ENCODE peak calls at places on chromosomes 3 and 15, in ten cellular contexts. N, Q, Z, T, D, E, G, L, M and C are unnamed samples.

GRCh38 chr15:61527836-61528589 is 298.9 kb upstream of the RORA start:
- DNase-seq in Z (no peak), G (no peak), M (no peak), Q (no peak), E (no peak), D (no peak), N (no peak), L (no peak), T (no peak), C (no peak)

GRCh38 chr3:129245141-129245540 is 4.3 kb upstream of the COPG1 start:
- DNase-seq in E (no peak), Z (no peak), Q (no peak), D (no peak), L (no peak), G (no peak), M (no peak), N (no peak), T (no peak), C (no peak)

GRCh38 chr3:73805435-73805834 is 180.7 kb upstream of the PDZRN3 start:
- DNase-seq in D (no peak), T (peak; percentile 25), N (peak; percentile 86), Q (no peak), G (no peak), E (no peak), M (no peak), Z (no peak), L (peak; percentile 54), C (no peak)

GRCh38 chr3:48215019-48215418 is 8.3 kb upstream of the CAMP start:
- DNase-seq in T (no peak), G (no peak), E (no peak), L (no peak), Z (no peak), D (no peak), Q (peak; percentile 66), N (no peak), M (no peak), C (no peak)

GRCh38 chr15:99953886-99954285 is 220.6 kb upstream of the LYSMD4 start:
- DNase-seq in L (no peak), G (no peak), M (no peak), E (no peak), Q (no peak), T (no peak), D (no peak), Z (no peak), N (peak; percentile 40), C (no peak)

GRCh38 chr3:35639251-35640185 is at the start of gene ARPP21:
- DNase-seq in E (peak; percentile 19), D (no peak), M (peak; percentile 41), T (no peak), L (peak; percentile 6), N (no peak), Z (no peak), G (no peak), Q (peak; percentile 63), C (no peak)

GRCh38 chr3:165885558-165886270 is 48.5 kb upstream of the BCHE start:
- DNase-seq in Z (no peak), E (no peak), G (no peak), L (no peak), Q (no peak), D (no peak), T (no peak), M (no peak), N (no peak), C (no peak)

GRCh38 chr15:24223739-24224138 is 451.8 kb upstream of the NPAP1 start:
- DNase-seq in Q (no peak), T (no peak), D (no peak), L (no peak), N (no peak), G (no peak), E (no peak), M (no peak), Z (no peak), C (no peak)

GRCh38 chr15:96068897-96069296 is 261.6 kb upstream of the NR2F2 start:
- DNase-seq in Z (no peak), M (no peak), D (no peak), N (no peak), T (no peak), Q (no peak), E (no peak), G (no peak), L (no peak), C (no peak)

GRCh38 chr15:31383150-31383549 is 56.5 kb downstream of the KLF13 start:
- DNase-seq in G (no peak), Q (no peak), M (no peak), N (no peak), E (no peak), T (no peak), Z (no peak), L (no peak), D (no peak), C (no peak)

GRCh38 chr3:76998555-76998954 is 41.3 kb upstream of the ROBO2 start:
- DNase-seq in E (no peak), M (no peak), D (no peak), T (no peak), Q (no peak), L (no peak), G (no peak), Z (no peak), N (no peak), C (no peak)

GRCh38 chr3:156576887-156577427 is 22.0 kb upstream of the SSR3 start:
- DNase-seq in M (no peak), T (no peak), L (no peak), Z (no peak), E (no peak), Q (no peak), D (no peak), G (no peak), N (no peak), C (no peak)

GRCh38 chr3:33645060-33645841 is 72.8 kb downstream of the CLASP2 start:
- DNase-seq in Q (no peak), L (no peak), N (no peak), T (no peak), M (no peak), E (no peak), G (peak; percentile 16), D (no peak), Z (peak; percentile 6), C (no peak)

GRCh38 chr3:82494977-82495489 is 733.6 kb upstream of the GBE1 start:
- DNase-seq in Z (no peak), L (no peak), T (no peak), D (no peak), Q (no peak), M (no peak), G (no peak), N (no peak), E (no peak), C (no peak)

GRCh38 chr3:40877651-40878463 is 321.4 kb upstream of the CTNNB1 start:
- DNase-seq in E (no peak), M (no peak), Z (no peak), L (peak; percentile 77), Q (peak; percentile 72), N (peak; percentile 96), T (peak; percentile 66), G (no peak), D (no peak), C (no peak)

GRCh38 chr15:76936671-76937070 is 5.1 kb downstream of the RCN2 start:
- DNase-seq in D (no peak), Z (no peak), G (no peak), M (no peak), L (no peak), Q (no peak), N (no peak), E (no peak), T (no peak), C (no peak)

GRCh38 chr3:79767953-79768282 is at the start of gene ROBO1:
- DNase-seq in T (no peak), N (no peak), L (no peak), G (no peak), E (no peak), Q (no peak), Z (no peak), D (no peak), M (no peak), C (no peak)

GRCh38 chr3:42264399-42265058 is 1.5 kb downstream of the CCK start:
- DNase-seq in D (no peak), M (no peak), N (peak; percentile 63), E (no peak), Q (peak; percentile 74), T (no peak), L (no peak), G (no peak), Z (peak; percentile 16), C (no peak)

GRCh38 chr3:46406786-46407611 is at the start of the genes CCR5AS and CCRL2:
- DNase-seq in M (peak; percentile 25), E (no peak), Z (peak; percentile 69), Q (peak; percentile 80), L (peak; percentile 81), G (peak; percentile 38), D (peak; percentile 25), T (no peak), N (no peak), C (no peak)

GRCh38 chr3:81891496-81891895 is 130.1 kb upstream of the GBE1 start:
- DNase-seq in D (no peak), Z (no peak), M (no peak), T (no peak), Q (no peak), N (no peak), L (no peak), E (no peak), G (no peak), C (no peak)

GRCh38 chr15:37370938-37371337 is 270.6 kb upstream of the MEIS2 start:
- DNase-seq in M (no peak), T (no peak), L (no peak), N (no peak), Q (no peak), D (no peak), E (no peak), G (no peak), Z (no peak), C (no peak)

GRCh38 chr15:69160976-69161877 is 792 bp downstream of the GLCE start:
- DNase-seq in T (no peak), E (peak; percentile 37), Q (peak; percentile 71), L (peak; percentile 43), N (no peak), Z (peak; percentile 16), D (peak; percentile 32), G (peak; percentile 35), M (peak; percentile 37), C (no peak)
- TF ChIP-seq CTCF in T (peak; percentile 8), E (peak; percentile 41), Q (peak; percentile 16), L (no peak), N (no peak), Z (peak; percentile 27), D (no peak), G (no peak), M (no peak), C (no peak)

GRCh38 chr3:14369675-14370669 is 32.4 kb upstream of the SLC6A6 start:
- DNase-seq in Q (peak; percentile 77), L (peak; percentile 33), N (no peak), Z (no peak), D (peak; percentile 82), M (peak; percentile 21), T (no peak), G (no peak), E (no peak), C (no peak)
- TF ChIP-seq CTCF in Q (peak; percentile 22), L (no peak), N (no peak), Z (no peak), D (peak; percentile 63), M (no peak), T (no peak), G (no peak), E (peak; percentile 42), C (no peak)

GRCh38 chr3:180631317-180631716 is 29.4 kb downstream of the TTC14 start:
- DNase-seq in Q (no peak), N (no peak), Z (no peak), G (no peak), T (no peak), D (no peak), E (no peak), M (no peak), L (no peak), C (no peak)
- TF ChIP-seq CTCF in Q (peak; percentile 5), N (no peak), Z (peak; percentile 16), G (no peak), T (no peak), D (peak; percentile 53), E (no peak), M (no peak), L (no peak), C (no peak)

GRCh38 chr3:50689558-50689957 is 14.8 kb downstream of the DOCK3 start:
- DNase-seq in D (no peak), M (no peak), L (no peak), Q (no peak), N (no peak), G (no peak), T (no peak), Z (no peak), E (no peak), C (no peak)
- TF ChIP-seq CTCF in D (no peak), M (no peak), L (no peak), Q (no peak), N (no peak), G (no peak), T (no peak), Z (no peak), E (no peak), C (no peak)